ENCODE peak calls at places on chromosomes 3 and 15, in eight cellular contexts. D is K562, W is endothelial cell of umbilical vein, V is SK-N-SH, I is H1, E is stomach, L is prostate gland, Q is HepG2. S is an unnamed sample.

GRCh38 chr3:73765878-73766564 is 141.3 kb upstream of the PDZRN3 start:
- DNase-seq in D (no peak), W (no peak), V (no peak), I (no peak), E (no peak), L (no peak), Q (no peak), S (no peak)

GRCh38 chr3:154243353-154243752 is 80.9 kb downstream of the DHX36 start:
- DNase-seq in D (no peak), W (peak), V (no peak), I (no peak), E (no peak), L (no peak), Q (no peak), S (no peak)

GRCh38 chr3:133457465-133458067 is 57.7 kb downstream of the BFSP2 start:
- DNase-seq in D (peak), W (no peak), V (no peak), I (no peak), E (no peak), L (no peak), Q (no peak), S (no peak)

GRCh38 chr15:62594017-62594416 is 428.9 kb upstream of the C2CD4B start:
- DNase-seq in D (no peak), W (no peak), V (no peak), I (no peak), E (no peak), L (no peak), Q (no peak), S (no peak)

GRCh38 chr3:73094127-73094526 is 32.7 kb downstream of the EBLN2 start:
- DNase-seq in D (peak), W (peak), V (peak), I (no peak), E (no peak), L (no peak), Q (peak), S (no peak)

GRCh38 chr3:42013652-42014442 is 51.9 kb upstream of the ULK4 start:
- DNase-seq in D (peak), W (no peak), V (peak), I (no peak), E (peak), L (no peak), Q (no peak), S (peak)

GRCh38 chr3:21750831-21751391 is at the start of gene ZNF385D:
- DNase-seq in D (no peak), W (no peak), V (peak), I (peak), E (no peak), L (peak), Q (no peak), S (no peak)

GRCh38 chr3:170745211-170745718 is 124.7 kb downstream of the RPL22L1 start:
- DNase-seq in D (no peak), W (peak), V (no peak), I (no peak), E (no peak), L (no peak), Q (no peak), S (no peak)

GRCh38 chr3:24192004-24192403 is 246.9 kb downstream of the NR1D2 start:
- DNase-seq in D (no peak), W (no peak), V (peak), I (no peak), E (no peak), L (no peak), Q (no peak), S (no peak)

GRCh38 chr3:104846270-104846669 is 520.4 kb upstream of the ALCAM start:
- DNase-seq in D (no peak), W (no peak), V (no peak), I (no peak), E (no peak), L (no peak), Q (no peak), S (no peak)

GRCh38 chr3:152258448-152259302 is 10.1 kb upstream of the MBNL1 start:
- DNase-seq in D (no peak), W (peak), V (no peak), I (no peak), E (peak), L (peak), Q (peak), S (peak)

GRCh38 chr15:88043396-88043795 is 213.1 kb downstream of the NTRK3 start:
- DNase-seq in D (no peak), W (no peak), V (no peak), I (no peak), E (no peak), L (no peak), Q (no peak), S (no peak)

DNA sequence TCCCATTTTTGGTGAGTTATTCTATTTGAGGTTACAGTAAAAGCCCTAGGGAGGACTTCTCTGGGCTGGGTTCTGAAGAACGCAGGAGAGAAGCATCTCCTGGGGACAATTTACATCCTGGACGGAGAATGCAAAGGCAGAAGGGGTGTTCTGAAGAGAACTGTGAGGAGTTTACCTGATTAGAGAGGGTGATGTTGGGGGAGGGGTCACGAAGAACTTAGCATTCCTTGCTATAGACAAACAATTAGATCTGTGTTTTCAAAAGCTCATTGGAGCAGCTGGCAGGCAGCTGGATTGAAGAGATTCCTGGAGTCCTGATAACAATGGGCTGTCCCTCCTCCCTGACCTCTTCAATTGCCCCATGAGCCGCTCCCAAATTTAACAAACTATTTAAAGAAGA is 55.2 kb downstream of the ARHGAP31 start:
- DNase-seq in D (no peak), W (peak), V (no peak), I (peak), E (no peak), L (no peak), Q (no peak), S (no peak)
- H3K4me3 ChIP-seq in D (no peak), W (no peak), V (no peak), I (no peak), E (no peak), L (no peak), Q (no peak), S (no peak)

GRCh38 chr15:85684174-85684710 is 110.5 kb downstream of the KLHL25 start:
- DNase-seq in D (no peak), W (no peak), V (no peak), I (no peak), E (no peak), L (no peak), Q (no peak), S (no peak)

GRCh38 chr15:85685366-85685765 is 109.4 kb downstream of the KLHL25 start:
- DNase-seq in D (no peak), W (no peak), V (no peak), I (no peak), E (no peak), L (no peak), Q (no peak), S (no peak)

GRCh38 chr15:85676332-85676731 is 118.4 kb downstream of the KLHL25 start:
- DNase-seq in D (no peak), W (no peak), V (no peak), I (no peak), E (no peak), L (no peak), Q (no peak), S (no peak)

GRCh38 chr15:85687329-85687728 is 107.4 kb downstream of the KLHL25 start:
- DNase-seq in D (no peak), W (no peak), V (no peak), I (no peak), E (no peak), L (no peak), Q (no peak), S (no peak)

DNA sequence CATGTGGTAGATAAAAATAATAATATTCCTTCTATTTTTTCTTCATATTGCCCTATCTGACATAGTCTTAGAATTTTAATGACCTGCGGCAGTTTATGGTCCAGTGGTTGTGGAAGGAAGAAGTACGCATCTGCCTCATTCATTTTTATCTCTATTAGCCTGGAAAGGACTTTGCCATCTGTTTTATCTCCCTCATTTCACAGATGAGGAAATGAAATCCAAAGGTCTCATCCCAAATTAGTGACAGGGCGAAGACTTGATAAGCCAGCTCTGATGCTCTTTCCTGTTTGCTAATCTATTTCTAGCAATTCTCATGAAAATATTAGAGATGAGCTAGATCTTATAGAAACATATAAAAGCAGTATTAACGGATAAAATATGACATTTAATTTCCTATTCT is 113.3 kb downstream of the KLHL25 start:
- DNase-seq in D (no peak), W (no peak), V (peak), I (no peak), E (no peak), L (no peak), Q (no peak), S (no peak)
- TF ChIP-seq POLR2AphosphoS5 in D (no peak), W (no peak), V (no peak), I (no peak), E (no peak), L (no peak), Q (no peak), S (no peak)

GRCh38 chr3:195911946-195912270 is 3.6 kb upstream of the TNK2 start:
- DNase-seq in D (no peak), W (no peak), V (no peak), I (no peak), E (no peak), L (peak), Q (no peak), S (no peak)
- H3K4me3 ChIP-seq in D (no peak), W (no peak), V (no peak), I (no peak), E (no peak), L (no peak), Q (no peak), S (no peak)

GRCh38 chr3:14329116-14329830 is 73.1 kb upstream of the SLC6A6 start:
- DNase-seq in D (no peak), W (peak), V (no peak), I (peak), E (peak), L (no peak), Q (no peak), S (peak)
- TF ChIP-seq POLR2AphosphoS5 in D (no peak), W (no peak), V (no peak), I (no peak), E (peak), L (peak), Q (no peak), S (no peak)

DNA sequence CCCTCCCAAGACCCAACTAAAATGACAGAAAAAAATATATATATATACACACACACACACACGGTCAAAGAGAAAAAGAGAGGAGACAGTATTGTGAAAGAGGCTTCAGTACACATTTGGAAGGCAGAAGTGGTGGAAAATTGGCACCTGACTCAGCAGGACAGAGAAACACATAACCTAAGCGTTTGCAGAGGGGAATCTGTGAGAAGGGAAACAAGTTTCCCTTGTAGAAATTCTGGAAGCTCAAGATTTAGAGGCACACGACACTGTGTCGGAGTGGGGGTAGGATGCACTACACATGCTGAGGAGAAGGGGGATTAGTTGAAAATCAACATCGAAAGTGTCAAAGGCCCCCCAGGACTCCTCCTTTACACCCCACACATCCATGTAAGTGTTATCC is 53.1 kb downstream of the PAK2 start:
- DNase-seq in D (no peak), W (peak), V (no peak), I (no peak), E (no peak), L (peak), Q (peak), S (no peak)
- H3K4me3 ChIP-seq in D (no peak), W (no peak), V (no peak), I (no peak), E (no peak), L (no peak), Q (no peak), S (no peak)

GRCh38 chr3:12024959-12025570 is 20.9 kb downstream of the SYN2 start:
- DNase-seq in D (no peak), W (no peak), V (no peak), I (no peak), E (no peak), L (no peak), Q (no peak), S (no peak)

GRCh38 chr3:12027199-12027598 is 23.0 kb downstream of the SYN2 start:
- DNase-seq in D (no peak), W (no peak), V (peak), I (no peak), E (no peak), L (no peak), Q (no peak), S (no peak)

DNA sequence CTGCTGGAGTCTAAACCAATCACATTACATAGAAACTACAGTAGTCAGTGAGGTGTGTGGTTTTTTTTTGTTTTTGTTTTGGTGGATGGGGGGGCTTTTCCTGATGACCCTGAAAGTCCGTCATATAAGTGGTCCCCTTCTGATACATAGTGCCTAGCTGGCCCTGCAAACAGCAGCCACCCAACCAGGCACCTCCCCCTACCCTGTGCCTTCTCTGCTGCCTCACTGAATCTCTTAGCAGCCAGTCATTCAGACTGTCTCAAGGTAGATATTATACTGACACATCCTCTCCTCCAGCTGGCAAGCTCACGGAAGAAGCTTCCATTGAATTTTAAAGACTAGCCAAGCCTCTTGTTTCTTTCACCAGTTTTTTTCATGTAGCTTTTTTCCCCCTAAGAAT is 21.4 kb downstream of the SYN2 start:
- DNase-seq in D (no peak), W (no peak), V (no peak), I (no peak), E (no peak), L (no peak), Q (no peak), S (no peak)
- TF ChIP-seq POLR2AphosphoS5 in D (no peak), W (no peak), V (no peak), I (no peak), E (no peak), L (no peak), Q (no peak), S (no peak)

DNA sequence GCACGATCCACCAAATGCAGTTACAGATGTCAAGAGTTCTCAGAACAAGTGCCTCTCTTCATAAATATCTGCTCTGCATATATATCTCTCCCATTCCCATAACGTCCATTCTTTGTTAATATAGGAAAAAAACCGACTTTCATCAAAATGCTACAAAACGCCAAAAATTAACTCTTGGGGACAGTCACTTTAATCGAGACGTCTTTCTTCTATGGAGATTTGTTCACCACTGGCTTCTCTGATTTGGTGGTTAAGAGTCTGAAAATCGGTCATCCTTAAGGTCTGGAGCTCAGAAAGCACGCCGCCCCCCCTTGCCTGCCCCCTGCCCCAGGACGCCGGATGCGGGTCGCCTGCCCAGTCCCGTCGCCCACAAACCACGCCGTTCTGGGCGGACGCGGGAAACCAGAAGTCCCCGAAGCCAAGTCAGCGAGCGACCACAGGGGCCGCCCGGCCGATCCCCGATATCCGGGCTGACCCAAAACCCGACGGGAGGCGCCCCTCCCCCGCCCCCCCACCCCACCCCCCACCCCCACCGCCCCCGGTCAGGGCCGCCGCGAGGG is 252.7 kb downstream of the TJP1 start:
- DNase-seq in D (no peak), W (no peak), V (no peak), I (no peak), E (no peak), L (no peak), Q (no peak), S (no peak)
- H3K4me3 ChIP-seq in D (no peak), W (peak), V (no peak), I (peak), E (peak), L (peak), Q (no peak), S (peak)